ENCODE peak calls at places on chromosomes 5 and 9, in six cellular contexts. One of them, this sample, is unnamed.

GRCh38 chr9:137492464-137493162 is 33.5 kb upstream of the NSMF start:
- DNase-seq in pancreas: no peak
- DNase-seq in GM12865: peak; percentile 26
- DNase-seq in ovary: no peak
- DNase-seq in mesothelial cell of epicardium: no peak
- DNase-seq in WTC11: peak; percentile 82
- DNase-seq in this sample: peak; percentile 15

GRCh38 chr5:56262269-56262668 is 29.1 kb upstream of the ANKRD55 start:
- DNase-seq in pancreas: no peak
- DNase-seq in GM12865: no peak
- DNase-seq in ovary: no peak
- DNase-seq in mesothelial cell of epicardium: no peak
- DNase-seq in WTC11: no peak
- DNase-seq in this sample: no peak

GRCh38 chr9:124489222-124489621 is 18.0 kb downstream of the NR5A1 start:
- DNase-seq in pancreas: no peak
- DNase-seq in GM12865: no peak
- DNase-seq in ovary: no peak
- DNase-seq in mesothelial cell of epicardium: no peak
- DNase-seq in WTC11: no peak
- DNase-seq in this sample: no peak

GRCh38 chr5:125262782-125263181 is 516.3 kb upstream of the ZNF608 start:
- DNase-seq in pancreas: no peak
- DNase-seq in GM12865: no peak
- DNase-seq in ovary: no peak
- DNase-seq in mesothelial cell of epicardium: no peak
- DNase-seq in WTC11: no peak
- DNase-seq in this sample: no peak

GRCh38 chr5:136215812-136216211 is 22.9 kb upstream of the SMIM32 start:
- DNase-seq in pancreas: no peak
- DNase-seq in GM12865: no peak
- DNase-seq in ovary: no peak
- DNase-seq in mesothelial cell of epicardium: no peak
- DNase-seq in WTC11: no peak
- DNase-seq in this sample: no peak

GRCh38 chr9:27954858-27955257 is 381.6 kb upstream of the C9orf72 start:
- DNase-seq in pancreas: no peak
- DNase-seq in GM12865: no peak
- DNase-seq in ovary: no peak
- DNase-seq in mesothelial cell of epicardium: no peak
- DNase-seq in WTC11: no peak
- DNase-seq in this sample: no peak

GRCh38 chr5:8633259-8633658 is 764.3 kb downstream of the MTRR start:
- DNase-seq in pancreas: no peak
- DNase-seq in GM12865: no peak
- DNase-seq in ovary: no peak
- DNase-seq in mesothelial cell of epicardium: no peak
- DNase-seq in WTC11: no peak
- DNase-seq in this sample: no peak

GRCh38 chr5:158978061-158978745 is 121.5 kb downstream of the EBF1 start:
- DNase-seq in pancreas: no peak
- DNase-seq in GM12865: no peak
- DNase-seq in ovary: no peak
- DNase-seq in mesothelial cell of epicardium: no peak
- DNase-seq in WTC11: no peak
- DNase-seq in this sample: peak; percentile 51

GRCh38 chr9:121362813-121363585 is 7.1 kb downstream of the STOM start:
- DNase-seq in pancreas: no peak
- DNase-seq in GM12865: no peak
- DNase-seq in ovary: no peak
- DNase-seq in mesothelial cell of epicardium: no peak
- DNase-seq in WTC11: no peak
- DNase-seq in this sample: peak; percentile 47

GRCh38 chr9:115531410-115532130 is 413.6 kb upstream of the TNC start:
- DNase-seq in pancreas: no peak
- DNase-seq in GM12865: no peak
- DNase-seq in ovary: no peak
- DNase-seq in mesothelial cell of epicardium: no peak
- DNase-seq in WTC11: no peak
- DNase-seq in this sample: no peak

GRCh38 chr9:87656485-87656884 is 69.4 kb upstream of the CTSL start:
- DNase-seq in pancreas: no peak
- DNase-seq in GM12865: no peak
- DNase-seq in ovary: peak; percentile 57
- DNase-seq in mesothelial cell of epicardium: no peak
- DNase-seq in WTC11: no peak
- DNase-seq in this sample: peak; percentile 30

GRCh38 chr5:127891942-127892341 is 188.8 kb downstream of the CCDC192 start:
- DNase-seq in pancreas: no peak
- DNase-seq in GM12865: no peak
- DNase-seq in ovary: no peak
- DNase-seq in mesothelial cell of epicardium: no peak
- DNase-seq in WTC11: no peak
- DNase-seq in this sample: no peak

GRCh38 chr5:27516437-27516836 is 478.1 kb upstream of the CDH9 start:
- DNase-seq in pancreas: no peak
- DNase-seq in GM12865: no peak
- DNase-seq in ovary: no peak
- DNase-seq in mesothelial cell of epicardium: no peak
- DNase-seq in WTC11: no peak
- DNase-seq in this sample: no peak

GRCh38 chr5:138448481-138449398 is 9.9 kb downstream of the REEP2 start:
- DNase-seq in pancreas: no peak
- DNase-seq in GM12865: peak; percentile 15
- DNase-seq in ovary: no peak
- DNase-seq in mesothelial cell of epicardium: no peak
- DNase-seq in WTC11: peak; percentile 12
- DNase-seq in this sample: peak; percentile 56

GRCh38 chr9:100322954-100323536 is 29.7 kb downstream of the TEX10 start:
- DNase-seq in pancreas: no peak
- DNase-seq in GM12865: peak; percentile 44
- DNase-seq in ovary: no peak
- DNase-seq in mesothelial cell of epicardium: no peak
- DNase-seq in WTC11: peak; percentile 28
- DNase-seq in this sample: peak; percentile 46

GRCh38 chr5:74864823-74865222 is 1.4 kb downstream of the FAM169A start:
- DNase-seq in pancreas: no peak
- DNase-seq in GM12865: no peak
- DNase-seq in ovary: no peak
- DNase-seq in mesothelial cell of epicardium: no peak
- DNase-seq in WTC11: no peak
- DNase-seq in this sample: peak; percentile 46

GRCh38 chr5:141186897-141187512 is at the start of gene PCDHB9:
- DNase-seq in pancreas: no peak
- DNase-seq in GM12865: peak; percentile 40
- DNase-seq in ovary: no peak
- DNase-seq in mesothelial cell of epicardium: no peak
- DNase-seq in WTC11: peak; percentile 71
- DNase-seq in this sample: peak; percentile 33

GRCh38 chr9:90142580-90142979 is 500.0 kb downstream of the DIRAS2 start:
- DNase-seq in pancreas: peak; percentile 26
- DNase-seq in GM12865: peak; percentile 54
- DNase-seq in ovary: no peak
- DNase-seq in mesothelial cell of epicardium: peak; percentile 54
- DNase-seq in WTC11: peak; percentile 48
- DNase-seq in this sample: peak; percentile 59

GRCh38 chr9:34158362-34158869 is 20.4 kb upstream of the UBAP1 start:
- DNase-seq in pancreas: no peak
- DNase-seq in GM12865: no peak
- DNase-seq in ovary: no peak
- DNase-seq in mesothelial cell of epicardium: no peak
- DNase-seq in WTC11: no peak
- DNase-seq in this sample: peak; percentile 84

GRCh38 chr9:69882998-69883565 is 62.5 kb downstream of the CFAP95 start:
- DNase-seq in pancreas: no peak
- DNase-seq in GM12865: no peak
- DNase-seq in ovary: no peak
- DNase-seq in mesothelial cell of epicardium: no peak
- DNase-seq in WTC11: no peak
- DNase-seq in this sample: no peak

GRCh38 chr5:72363146-72363802 is 43.1 kb downstream of the PTCD2 start:
- DNase-seq in pancreas: no peak
- DNase-seq in GM12865: no peak
- DNase-seq in ovary: no peak
- DNase-seq in mesothelial cell of epicardium: no peak
- DNase-seq in WTC11: no peak
- DNase-seq in this sample: peak; percentile 71

DNA sequence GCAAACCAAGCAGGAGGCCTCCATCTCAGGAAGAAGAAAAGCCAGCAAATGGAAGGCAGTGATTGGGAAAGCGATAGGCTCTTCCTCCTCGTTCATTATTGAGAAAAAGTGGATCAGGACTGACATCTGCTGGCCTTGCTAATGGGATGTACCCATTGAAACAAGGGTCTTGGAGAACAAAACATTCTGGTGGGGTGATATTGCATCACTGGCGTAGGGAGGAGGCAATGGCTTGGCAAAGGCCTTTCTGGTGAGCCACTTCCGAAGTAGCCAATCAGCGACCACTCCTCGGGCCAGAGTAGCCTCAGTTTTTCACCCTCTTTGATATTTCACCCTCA is 86.7 kb upstream of the NFIB start:
- DNase-seq in pancreas: no peak
- DNase-seq in GM12865: no peak
- DNase-seq in ovary: peak; percentile 37
- DNase-seq in mesothelial cell of epicardium: no peak
- DNase-seq in WTC11: peak; percentile 37
- DNase-seq in this sample: peak; percentile 76
- TF ChIP-seq CTCF in pancreas: no peak
- TF ChIP-seq CTCF in GM12865: no peak
- TF ChIP-seq CTCF in ovary: peak; percentile 29
- TF ChIP-seq CTCF in mesothelial cell of epicardium: no peak
- TF ChIP-seq CTCF in WTC11: no peak
- TF ChIP-seq CTCF in this sample: peak; percentile 48

GRCh38 chr5:1950708-1951103 is 68.0 kb upstream of the IRX4 start:
- DNase-seq in pancreas: no peak
- DNase-seq in GM12865: no peak
- DNase-seq in ovary: no peak
- DNase-seq in mesothelial cell of epicardium: no peak
- DNase-seq in WTC11: no peak
- DNase-seq in this sample: peak; percentile 94

GRCh38 chr5:1951165-1951816 is 68.6 kb upstream of the IRX4 start:
- DNase-seq in pancreas: no peak
- DNase-seq in GM12865: no peak
- DNase-seq in ovary: no peak
- DNase-seq in mesothelial cell of epicardium: no peak
- DNase-seq in WTC11: no peak
- DNase-seq in this sample: no peak

GRCh38 chr5:1952021-1952420 is 69.3 kb upstream of the IRX4 start:
- DNase-seq in pancreas: no peak
- DNase-seq in GM12865: no peak
- DNase-seq in ovary: no peak
- DNase-seq in mesothelial cell of epicardium: no peak
- DNase-seq in WTC11: no peak
- DNase-seq in this sample: no peak

GRCh38 chr5:1950096-1950707 is 67.5 kb upstream of the IRX4 start:
- DNase-seq in pancreas: no peak
- DNase-seq in GM12865: no peak
- DNase-seq in ovary: no peak
- DNase-seq in mesothelial cell of epicardium: no peak
- DNase-seq in WTC11: no peak
- DNase-seq in this sample: no peak

DNA sequence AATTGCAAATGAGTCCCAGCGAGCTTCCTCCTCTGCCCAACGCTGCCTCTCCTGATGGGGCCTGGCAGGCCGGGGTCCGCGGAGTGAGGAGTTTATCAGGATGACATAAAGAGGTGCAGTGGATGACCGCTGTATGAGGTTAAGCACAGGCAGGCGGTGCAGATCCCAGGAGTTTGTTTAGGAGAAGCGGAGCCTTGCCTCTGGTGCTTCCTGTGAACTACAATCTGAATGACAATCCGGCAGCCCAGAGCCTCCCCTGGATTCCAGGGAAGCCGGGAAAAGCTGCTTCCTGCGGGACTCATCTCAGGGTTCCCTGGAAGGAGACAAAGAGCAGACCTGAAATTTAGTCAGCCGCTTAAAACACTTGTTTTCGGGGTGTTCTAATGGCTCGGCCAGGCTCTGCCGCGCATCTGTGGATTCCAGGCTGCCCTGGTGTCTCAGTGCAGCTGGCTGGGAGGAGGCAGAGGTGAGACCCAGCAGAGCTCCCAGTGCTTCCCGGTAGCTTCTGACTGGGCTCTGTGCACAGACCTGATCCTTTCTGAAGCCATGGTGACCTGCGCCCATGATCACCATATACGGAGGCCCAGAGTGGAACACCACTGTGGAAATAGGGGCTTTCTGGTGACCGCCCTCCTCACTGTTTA is 69.9 kb upstream of the IRX4 start:
- DNase-seq in pancreas: no peak
- DNase-seq in GM12865: no peak
- DNase-seq in ovary: no peak
- DNase-seq in mesothelial cell of epicardium: no peak
- DNase-seq in WTC11: peak; percentile 65
- DNase-seq in this sample: no peak
- TF ChIP-seq CTCF in pancreas: no peak
- TF ChIP-seq CTCF in GM12865: no peak
- TF ChIP-seq CTCF in ovary: no peak
- TF ChIP-seq CTCF in mesothelial cell of epicardium: no peak
- TF ChIP-seq CTCF in WTC11: no peak
- TF ChIP-seq CTCF in this sample: no peak

DNA sequence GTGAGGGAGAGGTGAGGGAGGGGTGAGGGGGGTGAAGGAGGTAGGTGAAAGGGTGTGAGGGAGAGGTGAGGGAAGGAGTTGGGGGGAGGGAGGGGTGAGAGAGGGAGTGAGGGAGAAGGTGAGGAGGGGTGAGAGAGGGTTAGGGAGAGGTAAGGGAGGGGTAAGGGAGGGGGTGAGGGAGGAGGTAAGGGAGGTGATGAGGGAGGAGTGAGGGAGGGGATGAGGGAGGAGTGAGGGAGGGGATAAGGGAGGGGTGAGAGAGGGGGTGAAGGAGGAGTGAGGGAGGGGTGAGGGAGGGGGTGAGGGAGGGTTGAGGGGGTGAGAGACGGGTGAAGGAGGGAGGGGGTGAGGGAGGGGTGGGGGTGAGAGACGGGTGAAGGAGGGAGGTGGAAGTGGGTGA is 18.6 kb downstream of the NINJ1 start:
- DNase-seq in pancreas: no peak
- DNase-seq in GM12865: no peak
- DNase-seq in ovary: peak; percentile 11
- DNase-seq in mesothelial cell of epicardium: no peak
- DNase-seq in WTC11: no peak
- DNase-seq in this sample: no peak
- TF ChIP-seq CTCF in pancreas: no peak
- TF ChIP-seq CTCF in GM12865: no peak
- TF ChIP-seq CTCF in ovary: no peak
- TF ChIP-seq CTCF in mesothelial cell of epicardium: no peak
- TF ChIP-seq CTCF in WTC11: no peak
- TF ChIP-seq CTCF in this sample: no peak

DNA sequence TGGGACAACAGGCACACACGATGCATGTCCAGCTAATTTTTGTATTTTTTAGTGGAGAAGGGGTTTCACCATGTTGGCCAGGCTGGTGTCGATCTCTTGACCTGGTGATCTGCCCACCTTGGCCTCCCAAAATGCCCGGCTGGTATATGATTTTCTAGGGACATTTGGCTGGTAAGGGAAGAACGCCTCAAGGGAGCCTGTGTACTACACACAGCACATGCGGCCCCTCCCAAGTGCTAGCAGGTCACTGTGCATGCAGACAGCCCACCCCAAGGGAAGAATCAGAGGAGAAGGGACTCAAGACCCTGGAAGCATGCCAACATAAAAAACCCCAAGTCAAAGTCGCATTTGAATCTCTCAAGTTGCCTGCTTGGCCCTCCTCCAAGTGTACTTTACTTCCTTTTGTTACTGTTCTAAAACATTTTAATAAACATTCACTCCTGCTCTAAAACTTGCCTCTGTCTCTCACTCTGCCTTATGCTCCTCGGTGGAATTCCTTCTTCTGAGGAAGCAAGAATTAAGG is 24.3 kb upstream of the OTULINL start:
- DNase-seq in pancreas: no peak
- DNase-seq in GM12865: no peak
- DNase-seq in ovary: no peak
- DNase-seq in mesothelial cell of epicardium: no peak
- DNase-seq in WTC11: no peak
- DNase-seq in this sample: no peak
- TF ChIP-seq CTCF in pancreas: no peak
- TF ChIP-seq CTCF in GM12865: no peak
- TF ChIP-seq CTCF in ovary: no peak
- TF ChIP-seq CTCF in mesothelial cell of epicardium: no peak
- TF ChIP-seq CTCF in WTC11: no peak
- TF ChIP-seq CTCF in this sample: no peak

This sample was measured in MCF 10A.